ENCODE peak calls at places on chromosomes 2 and 18, in nine cellular contexts. One of them, this sample, is unnamed.

GRCh38 chr2:178523596-178524134 is 43.4 kb downstream of the PLEKHA3 start:
- DNase-seq in heart right ventricle: no peak
- DNase-seq in SK-N-SH: peak; percentile 4
- DNase-seq in A549: no peak
- DNase-seq in CD4-positive, alpha-beta memory T cell: no peak
- DNase-seq in psoas muscle: no peak
- DNase-seq in transverse colon: no peak
- DNase-seq in spleen: no peak
- DNase-seq in upper lobe of right lung: no peak
- DNase-seq in this sample: no peak

GRCh38 chr2:72630767-72631166 is 195.1 kb downstream of the EXOC6B start:
- DNase-seq in CD4-positive, alpha-beta memory T cell: no peak
- DNase-seq in psoas muscle: no peak
- DNase-seq in upper lobe of right lung: no peak
- DNase-seq in transverse colon: no peak
- DNase-seq in A549: peak; percentile 71
- DNase-seq in spleen: no peak
- DNase-seq in SK-N-SH: no peak
- DNase-seq in heart right ventricle: no peak
- DNase-seq in this sample: no peak

GRCh38 chr2:139031722-139032121 is 251.5 kb upstream of the NXPH2 start:
- DNase-seq in transverse colon: no peak
- DNase-seq in psoas muscle: no peak
- DNase-seq in A549: peak; percentile 8
- DNase-seq in CD4-positive, alpha-beta memory T cell: no peak
- DNase-seq in upper lobe of right lung: no peak
- DNase-seq in spleen: no peak
- DNase-seq in SK-N-SH: peak; percentile 14
- DNase-seq in heart right ventricle: no peak
- DNase-seq in this sample: no peak

GRCh38 chr18:11689972-11690570 is 1.0 kb downstream of the GNAL start:
- DNase-seq in CD4-positive, alpha-beta memory T cell: no peak
- DNase-seq in upper lobe of right lung: no peak
- DNase-seq in heart right ventricle: peak; percentile 19
- DNase-seq in A549: peak; percentile 34
- DNase-seq in spleen: no peak
- DNase-seq in psoas muscle: no peak
- DNase-seq in transverse colon: no peak
- DNase-seq in SK-N-SH: no peak
- DNase-seq in this sample: no peak

GRCh38 chr2:174259981-174260380 is 11.6 kb upstream of the OLA1 start:
- DNase-seq in psoas muscle: no peak
- DNase-seq in CD4-positive, alpha-beta memory T cell: no peak
- DNase-seq in spleen: no peak
- DNase-seq in A549: no peak
- DNase-seq in SK-N-SH: no peak
- DNase-seq in upper lobe of right lung: no peak
- DNase-seq in transverse colon: no peak
- DNase-seq in heart right ventricle: no peak
- DNase-seq in this sample: no peak

GRCh38 chr2:47771211-47771610 is 11.7 kb upstream of the MSH6 start:
- DNase-seq in SK-N-SH: no peak
- DNase-seq in upper lobe of right lung: no peak
- DNase-seq in CD4-positive, alpha-beta memory T cell: no peak
- DNase-seq in A549: peak; percentile 87
- DNase-seq in psoas muscle: no peak
- DNase-seq in spleen: no peak
- DNase-seq in transverse colon: no peak
- DNase-seq in heart right ventricle: no peak
- DNase-seq in this sample: no peak

GRCh38 chr2:41972819-41973218 is 75.0 kb upstream of the PKDCC start:
- DNase-seq in upper lobe of right lung: no peak
- DNase-seq in CD4-positive, alpha-beta memory T cell: no peak
- DNase-seq in transverse colon: no peak
- DNase-seq in heart right ventricle: no peak
- DNase-seq in A549: no peak
- DNase-seq in spleen: no peak
- DNase-seq in SK-N-SH: no peak
- DNase-seq in psoas muscle: no peak
- DNase-seq in this sample: no peak

GRCh38 chr18:3832211-3832610 is 382.2 kb downstream of the TGIF1 start:
- DNase-seq in SK-N-SH: no peak
- DNase-seq in CD4-positive, alpha-beta memory T cell: no peak
- DNase-seq in upper lobe of right lung: no peak
- DNase-seq in psoas muscle: no peak
- DNase-seq in spleen: no peak
- DNase-seq in heart right ventricle: no peak
- DNase-seq in A549: no peak
- DNase-seq in transverse colon: no peak
- DNase-seq in this sample: no peak

GRCh38 chr2:137255990-137256389 is 490.6 kb downstream of the THSD7B start:
- DNase-seq in CD4-positive, alpha-beta memory T cell: no peak
- DNase-seq in transverse colon: no peak
- DNase-seq in A549: no peak
- DNase-seq in spleen: no peak
- DNase-seq in upper lobe of right lung: no peak
- DNase-seq in SK-N-SH: no peak
- DNase-seq in psoas muscle: no peak
- DNase-seq in heart right ventricle: no peak
- DNase-seq in this sample: no peak

GRCh38 chr2:86825020-86825727 is 34.5 kb upstream of the CD8A start:
- DNase-seq in heart right ventricle: no peak
- DNase-seq in SK-N-SH: no peak
- DNase-seq in CD4-positive, alpha-beta memory T cell: no peak
- DNase-seq in spleen: no peak
- DNase-seq in transverse colon: no peak
- DNase-seq in upper lobe of right lung: no peak
- DNase-seq in psoas muscle: no peak
- DNase-seq in A549: no peak
- DNase-seq in this sample: no peak

GRCh38 chr18:23135679-23136325 is 517 bp downstream of the CABLES1 start:
- DNase-seq in A549: no peak
- DNase-seq in psoas muscle: peak; percentile 46
- DNase-seq in heart right ventricle: peak; percentile 53
- DNase-seq in spleen: peak; percentile 86
- DNase-seq in upper lobe of right lung: peak; percentile 77
- DNase-seq in SK-N-SH: peak; percentile 84
- DNase-seq in transverse colon: peak; percentile 40
- DNase-seq in CD4-positive, alpha-beta memory T cell: no peak
- DNase-seq in this sample: peak; percentile 48

GRCh38 chr2:119914266-119914665 is 98.6 kb upstream of the EPB41L5 start:
- DNase-seq in transverse colon: no peak
- DNase-seq in psoas muscle: no peak
- DNase-seq in spleen: no peak
- DNase-seq in upper lobe of right lung: no peak
- DNase-seq in SK-N-SH: no peak
- DNase-seq in CD4-positive, alpha-beta memory T cell: no peak
- DNase-seq in heart right ventricle: no peak
- DNase-seq in A549: no peak
- DNase-seq in this sample: no peak

GRCh38 chr18:13614318-13614643 is 112.1 kb downstream of the FAM210A start:
- DNase-seq in psoas muscle: no peak
- DNase-seq in CD4-positive, alpha-beta memory T cell: no peak
- DNase-seq in SK-N-SH: no peak
- DNase-seq in spleen: no peak
- DNase-seq in A549: no peak
- DNase-seq in upper lobe of right lung: no peak
- DNase-seq in transverse colon: no peak
- DNase-seq in heart right ventricle: no peak
- DNase-seq in this sample: no peak

GRCh38 chr18:13613591-13614317 is 112.6 kb downstream of the FAM210A start:
- DNase-seq in A549: no peak
- DNase-seq in heart right ventricle: no peak
- DNase-seq in CD4-positive, alpha-beta memory T cell: no peak
- DNase-seq in psoas muscle: no peak
- DNase-seq in SK-N-SH: no peak
- DNase-seq in transverse colon: no peak
- DNase-seq in upper lobe of right lung: no peak
- DNase-seq in spleen: peak; percentile 79
- DNase-seq in this sample: no peak

GRCh38 chr18:13611616-13612110 is 114.7 kb downstream of the FAM210A start:
- DNase-seq in upper lobe of right lung: no peak
- DNase-seq in transverse colon: no peak
- DNase-seq in A549: no peak
- DNase-seq in heart right ventricle: peak; percentile 77
- DNase-seq in spleen: peak; percentile 80
- DNase-seq in psoas muscle: peak; percentile 44
- DNase-seq in CD4-positive, alpha-beta memory T cell: no peak
- DNase-seq in SK-N-SH: peak; percentile 64
- DNase-seq in this sample: no peak

GRCh38 chr18:13612111-13612997 is 114.0 kb downstream of the FAM210A start:
- DNase-seq in CD4-positive, alpha-beta memory T cell: peak; percentile 91
- DNase-seq in psoas muscle: no peak
- DNase-seq in A549: no peak
- DNase-seq in SK-N-SH: peak; percentile 67
- DNase-seq in transverse colon: peak; percentile 69
- DNase-seq in spleen: peak; percentile 88
- DNase-seq in heart right ventricle: no peak
- DNase-seq in upper lobe of right lung: no peak
- DNase-seq in this sample: no peak

DNA sequence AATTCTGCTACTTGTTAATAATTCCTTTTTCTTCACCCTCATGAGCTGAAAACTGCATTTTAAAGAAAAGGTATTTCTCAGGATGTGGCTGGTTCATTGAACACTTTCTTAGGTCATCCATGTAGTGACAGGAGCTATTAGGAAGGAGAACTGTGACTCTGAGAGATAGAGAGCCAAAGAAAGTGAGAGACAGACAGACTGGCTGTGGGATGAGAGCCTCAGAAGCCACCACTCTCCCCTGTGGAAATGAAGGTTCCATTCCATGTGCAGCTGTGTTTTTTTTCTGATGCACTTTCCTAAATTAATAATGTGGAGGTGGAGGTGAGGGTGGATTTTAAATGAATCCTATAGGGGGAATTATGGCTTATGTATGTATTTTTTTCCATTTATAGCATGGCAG is 113.3 kb downstream of the FAM210A start:
- DNase-seq in CD4-positive, alpha-beta memory T cell: no peak
- DNase-seq in A549: no peak
- DNase-seq in upper lobe of right lung: no peak
- DNase-seq in transverse colon: no peak
- DNase-seq in spleen: no peak
- DNase-seq in SK-N-SH: no peak
- DNase-seq in psoas muscle: no peak
- DNase-seq in heart right ventricle: no peak
- DNase-seq in this sample: no peak
- H3K4me1 ChIP-seq in CD4-positive, alpha-beta memory T cell: peaks cover 85% of the 10 kb centered on the region
- H3K4me1 ChIP-seq in A549: no peaks in the 10 kb centered on the region
- H3K4me1 ChIP-seq in upper lobe of right lung: peaks cover 24% of the 10 kb centered on the region
- H3K4me1 ChIP-seq in transverse colon: peaks cover 5% of the 10 kb centered on the region
- H3K4me1 ChIP-seq in spleen: peaks cover 30% of the 10 kb centered on the region
- H3K4me1 ChIP-seq in SK-N-SH: peaks cover 10% of the 10 kb centered on the region
- H3K4me1 ChIP-seq in psoas muscle: peaks cover 26% of the 10 kb centered on the region
- H3K4me1 ChIP-seq in heart right ventricle: peaks cover 51% of the 10 kb centered on the region
- H3K4me1 ChIP-seq in this sample: peaks cover 3% of the 10 kb centered on the region

GRCh38 chr2:149423633-149424032 is 93.2 kb downstream of the LYPD6 start:
- DNase-seq in spleen: no peak
- DNase-seq in upper lobe of right lung: no peak
- DNase-seq in heart right ventricle: no peak
- DNase-seq in transverse colon: no peak
- DNase-seq in psoas muscle: no peak
- DNase-seq in CD4-positive, alpha-beta memory T cell: no peak
- DNase-seq in SK-N-SH: no peak
- DNase-seq in A549: no peak
- DNase-seq in this sample: no peak

GRCh38 chr2:149428783-149429182 is 98.4 kb downstream of the LYPD6 start:
- DNase-seq in upper lobe of right lung: no peak
- DNase-seq in spleen: no peak
- DNase-seq in psoas muscle: no peak
- DNase-seq in A549: no peak
- DNase-seq in heart right ventricle: no peak
- DNase-seq in transverse colon: no peak
- DNase-seq in CD4-positive, alpha-beta memory T cell: no peak
- DNase-seq in SK-N-SH: no peak
- DNase-seq in this sample: no peak

GRCh38 chr2:149431337-149431736 is 101.0 kb downstream of the LYPD6 start:
- DNase-seq in CD4-positive, alpha-beta memory T cell: no peak
- DNase-seq in A549: no peak
- DNase-seq in heart right ventricle: no peak
- DNase-seq in spleen: no peak
- DNase-seq in transverse colon: no peak
- DNase-seq in upper lobe of right lung: no peak
- DNase-seq in psoas muscle: no peak
- DNase-seq in SK-N-SH: no peak
- DNase-seq in this sample: no peak

GRCh38 chr2:149422991-149423338 is 92.6 kb downstream of the LYPD6 start:
- DNase-seq in spleen: no peak
- DNase-seq in psoas muscle: no peak
- DNase-seq in upper lobe of right lung: no peak
- DNase-seq in transverse colon: no peak
- DNase-seq in SK-N-SH: no peak
- DNase-seq in A549: no peak
- DNase-seq in CD4-positive, alpha-beta memory T cell: no peak
- DNase-seq in heart right ventricle: no peak
- DNase-seq in this sample: no peak

DNA sequence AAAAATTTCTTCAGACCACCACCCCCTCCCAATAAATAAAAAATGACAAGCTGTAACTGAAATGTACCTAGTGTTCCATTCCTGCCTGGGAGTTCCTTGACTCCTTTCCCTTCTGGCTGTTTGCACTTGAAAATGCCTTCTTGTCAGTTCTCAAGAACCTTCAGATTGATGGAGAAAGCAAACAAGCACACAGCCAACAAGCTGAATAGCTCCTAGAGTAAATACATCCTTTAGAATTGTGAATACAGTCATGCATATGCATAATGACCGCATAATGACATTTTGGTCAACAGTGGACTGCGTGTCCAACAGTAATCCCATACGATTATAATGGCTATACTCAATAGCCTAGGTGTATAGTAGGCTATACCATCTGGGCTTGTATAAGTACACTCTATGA is 97.0 kb downstream of the LYPD6 start:
- DNase-seq in spleen: no peak
- DNase-seq in transverse colon: no peak
- DNase-seq in SK-N-SH: no peak
- DNase-seq in A549: no peak
- DNase-seq in psoas muscle: no peak
- DNase-seq in CD4-positive, alpha-beta memory T cell: no peak
- DNase-seq in heart right ventricle: no peak
- DNase-seq in upper lobe of right lung: no peak
- DNase-seq in this sample: no peak
- H3K4me1 ChIP-seq in spleen: no peaks in the 10 kb centered on the region
- H3K4me1 ChIP-seq in transverse colon: no peaks in the 10 kb centered on the region
- H3K4me1 ChIP-seq in SK-N-SH: no peaks in the 10 kb centered on the region
- H3K4me1 ChIP-seq in A549: peaks cover 6% of the 10 kb centered on the region
- H3K4me1 ChIP-seq in psoas muscle: no peaks in the 10 kb centered on the region
- H3K4me1 ChIP-seq in CD4-positive, alpha-beta memory T cell: no peaks in the 10 kb centered on the region
- H3K4me1 ChIP-seq in heart right ventricle: no peaks in the 10 kb centered on the region
- H3K4me1 ChIP-seq in upper lobe of right lung: no peaks in the 10 kb centered on the region
- H3K4me1 ChIP-seq in this sample: no peaks in the 10 kb centered on the region

GRCh38 chr2:10453899-10454298 is 5.8 kb upstream of the ODC1 start:
- DNase-seq in heart right ventricle: no peak
- DNase-seq in upper lobe of right lung: peak; percentile 69
- DNase-seq in transverse colon: no peak
- DNase-seq in psoas muscle: no peak
- DNase-seq in CD4-positive, alpha-beta memory T cell: no peak
- DNase-seq in A549: no peak
- DNase-seq in spleen: no peak
- DNase-seq in SK-N-SH: peak; percentile 44
- DNase-seq in this sample: no peak
- H3K4me1 ChIP-seq in heart right ventricle: peaks cover 10% of the 10 kb centered on the region
- H3K4me1 ChIP-seq in upper lobe of right lung: peaks cover 18% of the 10 kb centered on the region
- H3K4me1 ChIP-seq in transverse colon: no peaks in the 10 kb centered on the region
- H3K4me1 ChIP-seq in psoas muscle: peaks cover 24% of the 10 kb centered on the region
- H3K4me1 ChIP-seq in CD4-positive, alpha-beta memory T cell: peaks cover 11% of the 10 kb centered on the region
- H3K4me1 ChIP-seq in A549: peaks cover 52% of the 10 kb centered on the region
- H3K4me1 ChIP-seq in spleen: peaks cover 6% of the 10 kb centered on the region
- H3K4me1 ChIP-seq in SK-N-SH: peaks cover 10% of the 10 kb centered on the region
- H3K4me1 ChIP-seq in this sample: no peaks in the 10 kb centered on the region

GRCh38 chr2:122960727-122961641 is 1064.1 kb upstream of the CNTNAP5 start:
- DNase-seq in upper lobe of right lung: no peak
- DNase-seq in psoas muscle: no peak
- DNase-seq in transverse colon: no peak
- DNase-seq in spleen: no peak
- DNase-seq in heart right ventricle: no peak
- DNase-seq in CD4-positive, alpha-beta memory T cell: no peak
- DNase-seq in SK-N-SH: no peak
- DNase-seq in A549: peak; percentile 4
- DNase-seq in this sample: no peak
- H3K4me1 ChIP-seq in upper lobe of right lung: no peaks in the 10 kb centered on the region
- H3K4me1 ChIP-seq in psoas muscle: no peaks in the 10 kb centered on the region
- H3K4me1 ChIP-seq in transverse colon: no peaks in the 10 kb centered on the region
- H3K4me1 ChIP-seq in spleen: no peaks in the 10 kb centered on the region
- H3K4me1 ChIP-seq in heart right ventricle: no peaks in the 10 kb centered on the region
- H3K4me1 ChIP-seq in CD4-positive, alpha-beta memory T cell: no peaks in the 10 kb centered on the region
- H3K4me1 ChIP-seq in SK-N-SH: no peaks in the 10 kb centered on the region
- H3K4me1 ChIP-seq in A549: no peaks in the 10 kb centered on the region
- H3K4me1 ChIP-seq in this sample: no peaks in the 10 kb centered on the region

This sample was measured in ovary.